ENCODE peak calls at places on chromosomes 1 and 21, in nine cellular contexts. K is RWPE2; T is heart right ventricle; S is stomach; J is pancreas; A is A549; D is CD4-positive, alpha-beta T cell; F is A673; Z is neural progenitor cell. E is an unnamed sample.

GRCh38 chr21:29297483-29298347 is 1.0 kb upstream of the BACH1 start:
- DNase-seq in A (no peak), F (no peak), T (no peak), K (no peak), J (peak; percentile 13), Z (no peak), S (no peak), D (no peak), E (no peak)

GRCh38 chr1:53327183-53327941 is 508 bp downstream of the LRP8 start:
- DNase-seq in F (peak; percentile 48), S (no peak), K (peak; percentile 63), T (no peak), J (no peak), A (peak; percentile 23), D (peak; percentile 36), Z (peak; percentile 79), E (no peak)

GRCh38 chr1:159991513-159991912 is 37.5 kb upstream of the SLAMF9 start:
- DNase-seq in Z (no peak), T (no peak), A (no peak), K (no peak), J (no peak), F (peak; percentile 51), D (no peak), S (peak; percentile 30), E (no peak)

GRCh38 chr21:45074818-45075605 is 632 bp downstream of the ADARB1 start:
- DNase-seq in Z (peak; percentile 71), J (peak; percentile 50), D (no peak), S (peak; percentile 26), F (peak; percentile 45), K (no peak), T (no peak), A (no peak), E (no peak)

GRCh38 chr1:202291961-202292712 is 49.6 kb downstream of the UBE2T start:
- DNase-seq in F (peak; percentile 41), T (peak; percentile 25), K (no peak), Z (no peak), A (peak; percentile 68), D (no peak), J (no peak), S (no peak), E (peak; percentile 51)

GRCh38 chr1:35717911-35718476 is 690 bp downstream of the C1orf216 start:
- DNase-seq in A (peak; percentile 24), K (no peak), J (peak; percentile 26), S (peak; percentile 28), F (peak; percentile 78), D (no peak), Z (peak; percentile 41), T (peak; percentile 54), E (no peak)

GRCh38 chr1:54105736-54106269 is 47.0 kb downstream of the CDCP2 start:
- DNase-seq in Z (no peak), F (no peak), T (no peak), K (no peak), D (no peak), J (no peak), S (no peak), A (no peak), E (no peak)

GRCh38 chr1:200998323-200998722 is 25.2 kb downstream of the KIF21B start:
- DNase-seq in J (peak; percentile 7), F (no peak), S (no peak), D (no peak), T (no peak), A (no peak), K (no peak), Z (no peak), E (no peak)

GRCh38 chr1:160910351-160910750 is 25.4 kb upstream of the ITLN1 start:
- DNase-seq in D (no peak), Z (no peak), J (no peak), S (peak; percentile 45), T (no peak), A (no peak), K (no peak), F (no peak), E (no peak)

GRCh38 chr1:63892632-63893395 is 119.0 kb downstream of the ROR1 start:
- DNase-seq in T (no peak), S (no peak), Z (peak; percentile 44), A (no peak), J (no peak), K (no peak), F (peak; percentile 76), D (no peak), E (peak; percentile 37)

GRCh38 chr1:34884961-34885360 is 25.4 kb upstream of the SMIM12 start:
- DNase-seq in K (no peak), Z (peak; percentile 21), J (no peak), D (no peak), F (no peak), T (no peak), A (peak; percentile 32), S (no peak), E (no peak)

GRCh38 chr1:9302745-9303524 is 10.2 kb downstream of the SPSB1 start:
- DNase-seq in D (no peak), A (no peak), J (peak; percentile 12), Z (no peak), T (peak; percentile 64), K (no peak), S (no peak), F (peak; percentile 50), E (no peak)

GRCh38 chr21:35198982-35199732 is 150.1 kb upstream of the RUNX1 start:
- DNase-seq in K (no peak), A (no peak), F (no peak), T (no peak), D (no peak), J (no peak), S (no peak), Z (no peak), E (no peak)

GRCh38 chr1:42846257-42847110 is at the start of gene ZNF691:
- DNase-seq in S (peak; percentile 94), A (peak; percentile 94), D (peak; percentile 85), F (peak; percentile 99), J (peak; percentile 89), K (peak; percentile 92), T (peak; percentile 97), Z (peak; percentile 98), E (peak; percentile 86)

GRCh38 chr21:36854391-36854790 is 112.1 kb downstream of the HLCS start:
- DNase-seq in T (peak; percentile 41), A (peak; percentile 22), Z (peak; percentile 84), J (no peak), D (no peak), S (no peak), F (peak; percentile 77), K (no peak), E (no peak)

GRCh38 chr1:30727796-30728195 is 4.4 kb upstream of the MATN1 start:
- DNase-seq in A (no peak), T (no peak), F (no peak), S (no peak), K (no peak), Z (no peak), J (no peak), D (no peak), E (no peak)

GRCh38 chr1:41485605-41486004 is 1.1 kb upstream of the EDN2 start:
- DNase-seq in J (peak; percentile 30), S (no peak), F (no peak), K (no peak), D (no peak), T (no peak), Z (no peak), A (peak; percentile 35), E (no peak)

GRCh38 chr1:55670331-55671082 is 455.3 kb upstream of the USP24 start:
- DNase-seq in J (no peak), F (no peak), D (no peak), T (no peak), Z (no peak), S (no peak), A (no peak), K (no peak), E (no peak)

GRCh38 chr1:68051475-68051874 is 1.0 kb upstream of the DIRAS3 start:
- DNase-seq in T (peak; percentile 45), J (peak; percentile 69), K (no peak), F (no peak), S (no peak), Z (peak; percentile 83), A (no peak), D (no peak), E (peak; percentile 6)

GRCh38 chr1:9127395-9128160 is 1.3 kb downstream of the GPR157 start:
- DNase-seq in K (no peak), Z (peak; percentile 26), F (no peak), S (no peak), T (no peak), D (no peak), J (peak; percentile 28), A (no peak), E (no peak)

GRCh38 chr1:29824478-29825273 is 588.4 kb downstream of the PTPRU start:
- DNase-seq in F (no peak), T (no peak), S (peak; percentile 11), K (no peak), D (no peak), Z (peak; percentile 28), A (no peak), J (no peak), E (no peak)

GRCh38 chr1:203636306-203636705 is 9.7 kb downstream of the ATP2B4 start:
- DNase-seq in K (no peak), Z (no peak), F (no peak), T (no peak), S (no peak), J (no peak), D (no peak), A (no peak), E (peak; percentile 72)

GRCh38 chr1:89632213-89633102 is 462 bp upstream of the LRRC8C start:
- DNase-seq in Z (peak; percentile 89), A (peak; percentile 47), K (peak; percentile 71), J (peak; percentile 74), D (peak; percentile 83), S (peak; percentile 75), T (peak; percentile 88), F (peak; percentile 89), E (no peak)

GRCh38 chr1:998051-998821 is 1.7 kb downstream of the HES4 start:
- DNase-seq in F (peak; percentile 67), Z (peak; percentile 74), S (no peak), J (peak; percentile 58), T (peak; percentile 16), K (peak; percentile 61), D (no peak), A (no peak), E (no peak)
- H3K27ac ChIP-seq in F (no peak overlapping the region), Z (no peak overlapping the region), S (no peak overlapping the region), J (no peak overlapping the region), T (no peak overlapping the region), K (no peak overlapping the region), D (no peak overlapping the region), A (peak overlapping the region; percentile 100), E (no peak overlapping the region)

GRCh38 chr21:27713159-27714109 is 746.5 kb upstream of the ADAMTS5 start:
- DNase-seq in F (no peak), T (no peak), J (no peak), K (no peak), Z (no peak), S (peak; percentile 63), D (no peak), A (no peak), E (no peak)
- H3K27ac ChIP-seq in F (no peak overlapping the region), T (no peak overlapping the region), J (no peak overlapping the region), K (no peak overlapping the region), Z (no peak overlapping the region), S (peak overlapping the region; percentile 32), D (no peak overlapping the region), A (no peak overlapping the region), E (peak overlapping the region; percentile 39)

GRCh38 chr1:6465461-6466005 is 440 bp downstream of the TNFRSF25 start:
- DNase-seq in K (no peak), S (no peak), J (no peak), D (peak; percentile 50), Z (no peak), T (no peak), A (no peak), F (no peak), E (no peak)
- H3K27ac ChIP-seq in K (no peak overlapping the region), S (no peak overlapping the region), J (no peak overlapping the region), D (peak overlapping the region; percentile 97), Z (no peak overlapping the region), T (no peak overlapping the region), A (no peak overlapping the region), F (no peak overlapping the region), E (no peak overlapping the region)

GRCh38 chr1:193609592-193609991 is 423.2 kb upstream of the B3GALT2 start:
- DNase-seq in J (no peak), F (no peak), T (no peak), K (no peak), D (no peak), Z (no peak), A (no peak), S (no peak), E (no peak)
- H3K27ac ChIP-seq in J (no peak overlapping the region), F (no peak overlapping the region), T (no peak overlapping the region), K (no peak overlapping the region), D (no peak overlapping the region), Z (no peak overlapping the region), A (no peak overlapping the region), S (no peak overlapping the region), E (no peak overlapping the region)